ENCODE peak calls at places on chromosomes 5 and 9, in six cellular contexts. One of them, this sample, is unnamed.

GRCh38 chr5:123299124-123299523 is 124.1 kb downstream of the CEP120 start:
- DNase-seq in cardiac fibroblast: no peak
- DNase-seq in adrenal gland: no peak
- DNase-seq in testis: no peak
- DNase-seq in endodermal cell: no peak
- DNase-seq in pancreas: no peak
- DNase-seq in this sample: no peak

GRCh38 chr5:123937230-123937629 is 425.3 kb downstream of the CSNK1G3 start:
- DNase-seq in endodermal cell: peak
- DNase-seq in cardiac fibroblast: peak
- DNase-seq in adrenal gland: peak
- DNase-seq in testis: peak
- DNase-seq in pancreas: no peak
- DNase-seq in this sample: peak

GRCh38 chr5:123720955-123721354 is 209.0 kb downstream of the CSNK1G3 start:
- DNase-seq in endodermal cell: no peak
- DNase-seq in adrenal gland: no peak
- DNase-seq in testis: no peak
- DNase-seq in cardiac fibroblast: no peak
- DNase-seq in pancreas: no peak
- DNase-seq in this sample: no peak

GRCh38 chr5:111017731-111018130 is 53.8 kb upstream of the TSLP start:
- DNase-seq in testis: no peak
- DNase-seq in pancreas: no peak
- DNase-seq in endodermal cell: no peak
- DNase-seq in cardiac fibroblast: no peak
- DNase-seq in adrenal gland: no peak
- DNase-seq in this sample: no peak

GRCh38 chr5:15489571-15490235 is 10.3 kb upstream of the FBXL7 start:
- DNase-seq in cardiac fibroblast: no peak
- DNase-seq in adrenal gland: no peak
- DNase-seq in testis: peak
- DNase-seq in pancreas: no peak
- DNase-seq in endodermal cell: no peak
- DNase-seq in this sample: no peak

GRCh38 chr9:129506892-129507291 is 114.0 kb downstream of the C9orf50 start:
- DNase-seq in pancreas: no peak
- DNase-seq in cardiac fibroblast: peak
- DNase-seq in endodermal cell: no peak
- DNase-seq in testis: no peak
- DNase-seq in adrenal gland: no peak
- DNase-seq in this sample: no peak

GRCh38 chr9:69376651-69377050 is 51.6 kb downstream of the ENTREP1 start:
- DNase-seq in pancreas: no peak
- DNase-seq in endodermal cell: no peak
- DNase-seq in cardiac fibroblast: peak
- DNase-seq in adrenal gland: no peak
- DNase-seq in testis: no peak
- DNase-seq in this sample: no peak

GRCh38 chr9:76322810-76323209 is 71.4 kb downstream of the RFK start:
- DNase-seq in testis: no peak
- DNase-seq in cardiac fibroblast: no peak
- DNase-seq in endodermal cell: peak
- DNase-seq in pancreas: no peak
- DNase-seq in adrenal gland: no peak
- DNase-seq in this sample: no peak

GRCh38 chr9:89311346-89312153 is 555 bp downstream of the CKS2 start:
- DNase-seq in testis: peak
- DNase-seq in adrenal gland: peak
- DNase-seq in cardiac fibroblast: no peak
- DNase-seq in pancreas: peak
- DNase-seq in endodermal cell: no peak
- DNase-seq in this sample: no peak

GRCh38 chr5:18745591-18745987 is 1111.3 kb downstream of the TAF11L14 start:
- DNase-seq in adrenal gland: no peak
- DNase-seq in cardiac fibroblast: no peak
- DNase-seq in testis: no peak
- DNase-seq in endodermal cell: no peak
- DNase-seq in pancreas: no peak
- DNase-seq in this sample: no peak

GRCh38 chr5:111512406-111513174 is at the start of gene STARD4:
- DNase-seq in adrenal gland: peak
- DNase-seq in cardiac fibroblast: peak
- DNase-seq in endodermal cell: peak
- DNase-seq in pancreas: peak
- DNase-seq in testis: peak
- DNase-seq in this sample: peak

GRCh38 chr5:62578540-62578939 is at the start of gene LRRC70:
- DNase-seq in endodermal cell: no peak
- DNase-seq in adrenal gland: no peak
- DNase-seq in pancreas: no peak
- DNase-seq in testis: no peak
- DNase-seq in cardiac fibroblast: peak
- DNase-seq in this sample: no peak

GRCh38 chr5:153670081-153670480 is 179.6 kb downstream of the GRIA1 start:
- DNase-seq in adrenal gland: no peak
- DNase-seq in testis: no peak
- DNase-seq in cardiac fibroblast: no peak
- DNase-seq in endodermal cell: no peak
- DNase-seq in pancreas: no peak
- DNase-seq in this sample: no peak

GRCh38 chr9:9492506-9492905 is 1120.3 kb downstream of the PTPRD start:
- DNase-seq in endodermal cell: no peak
- DNase-seq in pancreas: no peak
- DNase-seq in cardiac fibroblast: no peak
- DNase-seq in adrenal gland: no peak
- DNase-seq in testis: no peak
- DNase-seq in this sample: no peak

GRCh38 chr9:111483419-111483861 is 743 bp downstream of the ECPAS start:
- DNase-seq in pancreas: peak
- DNase-seq in endodermal cell: peak
- DNase-seq in adrenal gland: peak
- DNase-seq in testis: peak
- DNase-seq in cardiac fibroblast: no peak
- DNase-seq in this sample: peak

GRCh38 chr9:38008168-38009034 is 60.6 kb downstream of the SHB start:
- DNase-seq in adrenal gland: no peak
- DNase-seq in cardiac fibroblast: peak
- DNase-seq in testis: no peak
- DNase-seq in endodermal cell: peak
- DNase-seq in pancreas: no peak
- DNase-seq in this sample: no peak

GRCh38 chr9:126985870-126986498 is 71.4 kb downstream of the RALGPS1 start:
- DNase-seq in endodermal cell: no peak
- DNase-seq in pancreas: no peak
- DNase-seq in cardiac fibroblast: peak
- DNase-seq in adrenal gland: no peak
- DNase-seq in testis: peak
- DNase-seq in this sample: no peak

GRCh38 chr5:113807384-113808053 is 294.0 kb downstream of the YTHDC2 start:
- DNase-seq in adrenal gland: no peak
- DNase-seq in testis: peak
- DNase-seq in cardiac fibroblast: peak
- DNase-seq in pancreas: no peak
- DNase-seq in endodermal cell: no peak
- DNase-seq in this sample: peak

GRCh38 chr5:1907616-1908015 is 24.9 kb upstream of the IRX4 start:
- DNase-seq in testis: no peak
- DNase-seq in endodermal cell: peak
- DNase-seq in adrenal gland: no peak
- DNase-seq in cardiac fibroblast: no peak
- DNase-seq in pancreas: peak
- DNase-seq in this sample: no peak

GRCh38 chr5:146338774-146339714 is at the start of gene POU4F3:
- DNase-seq in pancreas: peak
- DNase-seq in cardiac fibroblast: no peak
- DNase-seq in adrenal gland: no peak
- DNase-seq in endodermal cell: peak
- DNase-seq in testis: no peak
- DNase-seq in this sample: peak

GRCh38 chr5:178869577-178869976 is 9.8 kb downstream of the ZNF354B start:
- DNase-seq in endodermal cell: no peak
- DNase-seq in cardiac fibroblast: peak
- DNase-seq in testis: no peak
- DNase-seq in adrenal gland: no peak
- DNase-seq in pancreas: no peak
- DNase-seq in this sample: no peak

GRCh38 chr9:80028501-80028900 is 456.7 kb downstream of the TLE4 start:
- DNase-seq in pancreas: no peak
- DNase-seq in testis: peak
- DNase-seq in cardiac fibroblast: no peak
- DNase-seq in endodermal cell: no peak
- DNase-seq in adrenal gland: no peak
- DNase-seq in this sample: peak

GRCh38 chr5:36724429-36725332 is 118.3 kb downstream of the SLC1A3 start:
- DNase-seq in testis: peak
- DNase-seq in adrenal gland: no peak
- DNase-seq in pancreas: no peak
- DNase-seq in endodermal cell: peak
- DNase-seq in cardiac fibroblast: no peak
- DNase-seq in this sample: no peak

GRCh38 chr5:73625314-73625904 is 587 bp upstream of the ARHGEF28 start:
- DNase-seq in endodermal cell: no peak
- DNase-seq in testis: no peak
- DNase-seq in pancreas: no peak
- DNase-seq in cardiac fibroblast: peak
- DNase-seq in adrenal gland: no peak
- DNase-seq in this sample: no peak

GRCh38 chr9:93417538-93417937 is 33.9 kb upstream of the FAM120A start:
- DNase-seq in endodermal cell: no peak
- DNase-seq in pancreas: no peak
- DNase-seq in cardiac fibroblast: no peak
- DNase-seq in testis: no peak
- DNase-seq in adrenal gland: no peak
- DNase-seq in this sample: no peak
- H3K4me3 ChIP-seq in endodermal cell: no peak
- H3K4me3 ChIP-seq in pancreas: no peak
- H3K4me3 ChIP-seq in cardiac fibroblast: no peak
- H3K4me3 ChIP-seq in testis: no peak
- H3K4me3 ChIP-seq in adrenal gland: no peak
- H3K4me3 ChIP-seq in this sample: no peak

GRCh38 chr5:42514759-42515158 is 91.5 kb downstream of the GHR start:
- DNase-seq in pancreas: no peak
- DNase-seq in endodermal cell: peak
- DNase-seq in testis: no peak
- DNase-seq in cardiac fibroblast: no peak
- DNase-seq in adrenal gland: no peak
- DNase-seq in this sample: no peak
- TF ChIP-seq CTCF in pancreas: no peak
- TF ChIP-seq CTCF in endodermal cell: peak
- TF ChIP-seq CTCF in testis: no peak
- TF ChIP-seq CTCF in cardiac fibroblast: no peak
- TF ChIP-seq CTCF in adrenal gland: peak
- TF ChIP-seq CTCF in this sample: no peak

GRCh38 chr9:70412678-70413426 is 1.6 kb downstream of the KLF9 start:
- DNase-seq in endodermal cell: peak
- DNase-seq in adrenal gland: peak
- DNase-seq in cardiac fibroblast: peak
- DNase-seq in testis: peak
- DNase-seq in pancreas: peak
- DNase-seq in this sample: peak

GRCh38 chr9:70409800-70410199 is 4.7 kb downstream of the KLF9 start:
- DNase-seq in cardiac fibroblast: no peak
- DNase-seq in testis: no peak
- DNase-seq in adrenal gland: no peak
- DNase-seq in endodermal cell: no peak
- DNase-seq in pancreas: no peak
- DNase-seq in this sample: no peak

GRCh38 chr9:70411930-70412677 is 2.4 kb downstream of the KLF9 start:
- DNase-seq in testis: peak
- DNase-seq in endodermal cell: peak
- DNase-seq in pancreas: peak
- DNase-seq in cardiac fibroblast: peak
- DNase-seq in adrenal gland: peak
- DNase-seq in this sample: no peak

GRCh38 chr9:70410368-70410767 is 4.1 kb downstream of the KLF9 start:
- DNase-seq in pancreas: no peak
- DNase-seq in testis: no peak
- DNase-seq in cardiac fibroblast: peak
- DNase-seq in adrenal gland: no peak
- DNase-seq in endodermal cell: no peak
- DNase-seq in this sample: no peak

DNA sequence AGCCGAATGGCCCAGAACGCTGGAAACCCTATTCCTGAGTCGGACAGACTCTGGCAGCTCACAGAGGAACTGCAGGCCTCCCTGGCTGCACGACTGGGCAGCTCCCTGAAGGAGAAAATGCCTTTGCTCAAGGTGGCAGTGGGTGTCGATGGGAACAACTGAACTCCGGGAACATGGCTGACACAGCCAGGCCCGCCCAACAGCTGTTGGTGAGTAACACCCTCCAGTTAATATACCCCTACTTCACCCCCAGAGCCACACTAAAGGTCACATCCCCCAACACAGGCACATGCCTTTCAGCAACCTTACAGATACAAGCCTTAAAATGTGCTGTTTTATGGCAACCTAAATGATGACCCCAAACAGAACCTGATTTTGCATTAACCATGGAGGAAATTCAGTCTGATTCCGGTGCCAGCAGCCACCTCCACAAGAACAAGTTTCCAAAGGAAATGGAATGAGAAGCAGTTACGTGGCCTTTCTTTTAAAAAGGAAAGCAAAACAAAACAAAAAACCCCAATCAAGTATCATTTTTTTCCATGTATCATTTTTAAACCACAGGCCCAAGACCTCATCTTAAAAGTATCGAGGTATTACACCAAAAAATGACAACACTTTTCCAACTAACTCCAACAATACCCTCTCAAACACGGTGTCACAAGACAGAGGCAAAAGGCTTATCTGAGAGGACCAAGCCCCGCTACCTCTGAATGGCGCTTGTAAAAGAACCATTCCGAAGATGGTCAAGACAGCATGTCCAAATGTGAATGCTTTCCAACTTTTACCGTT is 3.1 kb downstream of the KLF9 start:
- DNase-seq in endodermal cell: no peak
- DNase-seq in cardiac fibroblast: peak
- DNase-seq in adrenal gland: peak
- DNase-seq in pancreas: peak
- DNase-seq in testis: peak
- DNase-seq in this sample: no peak
- H3K4me3 ChIP-seq in endodermal cell: no peak
- H3K4me3 ChIP-seq in cardiac fibroblast: peak
- H3K4me3 ChIP-seq in adrenal gland: peak
- H3K4me3 ChIP-seq in pancreas: peak
- H3K4me3 ChIP-seq in testis: peak
- H3K4me3 ChIP-seq in this sample: no peak

GRCh38 chr5:76134646-76135045 is 51.5 kb downstream of the SV2C start:
- DNase-seq in cardiac fibroblast: no peak
- DNase-seq in testis: no peak
- DNase-seq in adrenal gland: no peak
- DNase-seq in pancreas: no peak
- DNase-seq in endodermal cell: no peak
- DNase-seq in this sample: no peak

GRCh38 chr5:76133967-76134366 is 50.8 kb downstream of the SV2C start:
- DNase-seq in testis: no peak
- DNase-seq in endodermal cell: no peak
- DNase-seq in pancreas: no peak
- DNase-seq in cardiac fibroblast: no peak
- DNase-seq in adrenal gland: no peak
- DNase-seq in this sample: no peak

GRCh38 chr5:76143884-76144283 is 60.7 kb downstream of the SV2C start:
- DNase-seq in adrenal gland: no peak
- DNase-seq in testis: no peak
- DNase-seq in endodermal cell: no peak
- DNase-seq in pancreas: no peak
- DNase-seq in cardiac fibroblast: no peak
- DNase-seq in this sample: no peak

GRCh38 chr5:76137887-76138542 is 54.8 kb downstream of the SV2C start:
- DNase-seq in adrenal gland: no peak
- DNase-seq in testis: no peak
- DNase-seq in pancreas: no peak
- DNase-seq in endodermal cell: no peak
- DNase-seq in cardiac fibroblast: no peak
- DNase-seq in this sample: no peak
- TF ChIP-seq CTCF in adrenal gland: no peak
- TF ChIP-seq CTCF in testis: no peak
- TF ChIP-seq CTCF in pancreas: no peak
- TF ChIP-seq CTCF in endodermal cell: no peak
- TF ChIP-seq CTCF in cardiac fibroblast: no peak
- TF ChIP-seq CTCF in this sample: no peak

This sample was measured in WERI-Rb-1.